ENCODE peak calls at places on chromosomes 5 and 9, in six cellular contexts. One of them, this sample, is unnamed.
A peak's percentile ranks its signal among the peaks of the same experiment; 100 is the strongest.

GRCh38 chr5:1874348-1874747 is 8.4 kb downstream of the IRX4 start:
- DNase-seq in stimulated activated naive CD8-positive, alpha-beta T cell treated with anti-CD3 and anti-CD28 coated beads, Interleukin-15, Interleukin-2, amounts not matched to agents 100 U/mL and 50 U/mL, for 24 hours: no peak
- DNase-seq in EH: no peak
- DNase-seq in COR-L47: no peak
- DNase-seq in effector memory CD8-positive, alpha-beta T cell: no peak
- DNase-seq in HFF-Myc: no peak
- DNase-seq in this sample: no peak

GRCh38 chr5:158832096-158832495 is 267.6 kb downstream of the EBF1 start:
- DNase-seq in stimulated activated naive CD8-positive, alpha-beta T cell treated with anti-CD3 and anti-CD28 coated beads, Interleukin-15, Interleukin-2, amounts not matched to agents 100 U/mL and 50 U/mL, for 24 hours: no peak
- DNase-seq in EH: no peak
- DNase-seq in COR-L47: no peak
- DNase-seq in effector memory CD8-positive, alpha-beta T cell: no peak
- DNase-seq in HFF-Myc: no peak
- DNase-seq in this sample: no peak

GRCh38 chr5:133370904-133371303 is 241.4 kb downstream of the FSTL4 start:
- DNase-seq in stimulated activated naive CD8-positive, alpha-beta T cell treated with anti-CD3 and anti-CD28 coated beads, Interleukin-15, Interleukin-2, amounts not matched to agents 100 U/mL and 50 U/mL, for 24 hours: no peak
- DNase-seq in EH: no peak
- DNase-seq in COR-L47: no peak
- DNase-seq in effector memory CD8-positive, alpha-beta T cell: no peak
- DNase-seq in HFF-Myc: no peak
- DNase-seq in this sample: no peak

GRCh38 chr5:101136454-101136853 is 233.4 kb upstream of the ST8SIA4 start:
- DNase-seq in stimulated activated naive CD8-positive, alpha-beta T cell treated with anti-CD3 and anti-CD28 coated beads, Interleukin-15, Interleukin-2, amounts not matched to agents 100 U/mL and 50 U/mL, for 24 hours: no peak
- DNase-seq in EH: no peak
- DNase-seq in COR-L47: no peak
- DNase-seq in effector memory CD8-positive, alpha-beta T cell: no peak
- DNase-seq in HFF-Myc: no peak
- DNase-seq in this sample: no peak

GRCh38 chr9:96486351-96487029 is 36.5 kb downstream of the HABP4 start:
- DNase-seq in stimulated activated naive CD8-positive, alpha-beta T cell treated with anti-CD3 and anti-CD28 coated beads, Interleukin-15, Interleukin-2, amounts not matched to agents 100 U/mL and 50 U/mL, for 24 hours: no peak
- DNase-seq in EH: peak; percentile 94
- DNase-seq in COR-L47: no peak
- DNase-seq in effector memory CD8-positive, alpha-beta T cell: no peak
- DNase-seq in HFF-Myc: peak; percentile 77
- DNase-seq in this sample: no peak

GRCh38 chr9:73269430-73270101 is 117.9 kb downstream of the ANXA1 start:
- DNase-seq in stimulated activated naive CD8-positive, alpha-beta T cell treated with anti-CD3 and anti-CD28 coated beads, Interleukin-15, Interleukin-2, amounts not matched to agents 100 U/mL and 50 U/mL, for 24 hours: no peak
- DNase-seq in EH: peak; percentile 6
- DNase-seq in COR-L47: peak; percentile 31
- DNase-seq in effector memory CD8-positive, alpha-beta T cell: no peak
- DNase-seq in HFF-Myc: peak; percentile 10
- DNase-seq in this sample: no peak

GRCh38 chr5:7815757-7816534 is 35.0 kb downstream of the CFAP90 start:
- DNase-seq in stimulated activated naive CD8-positive, alpha-beta T cell treated with anti-CD3 and anti-CD28 coated beads, Interleukin-15, Interleukin-2, amounts not matched to agents 100 U/mL and 50 U/mL, for 24 hours: peak; percentile 79
- DNase-seq in EH: peak; percentile 52
- DNase-seq in COR-L47: no peak
- DNase-seq in effector memory CD8-positive, alpha-beta T cell: peak; percentile 28
- DNase-seq in HFF-Myc: peak; percentile 14
- DNase-seq in this sample: peak; percentile 40

GRCh38 chr9:81671880-81672280 is 17.5 kb downstream of the TLE1 start:
- DNase-seq in stimulated activated naive CD8-positive, alpha-beta T cell treated with anti-CD3 and anti-CD28 coated beads, Interleukin-15, Interleukin-2, amounts not matched to agents 100 U/mL and 50 U/mL, for 24 hours: no peak
- DNase-seq in EH: peak; percentile 35
- DNase-seq in COR-L47: no peak
- DNase-seq in effector memory CD8-positive, alpha-beta T cell: no peak
- DNase-seq in HFF-Myc: no peak
- DNase-seq in this sample: no peak

GRCh38 chr9:111831371-111832108 is 36.8 kb upstream of the SHOC1 start:
- DNase-seq in stimulated activated naive CD8-positive, alpha-beta T cell treated with anti-CD3 and anti-CD28 coated beads, Interleukin-15, Interleukin-2, amounts not matched to agents 100 U/mL and 50 U/mL, for 24 hours: no peak
- DNase-seq in EH: peak; percentile 52
- DNase-seq in COR-L47: no peak
- DNase-seq in effector memory CD8-positive, alpha-beta T cell: no peak
- DNase-seq in HFF-Myc: no peak
- DNase-seq in this sample: no peak

GRCh38 chr5:135743684-135744083 is 90.8 kb upstream of the SLC25A48 start:
- DNase-seq in stimulated activated naive CD8-positive, alpha-beta T cell treated with anti-CD3 and anti-CD28 coated beads, Interleukin-15, Interleukin-2, amounts not matched to agents 100 U/mL and 50 U/mL, for 24 hours: no peak
- DNase-seq in EH: no peak
- DNase-seq in COR-L47: no peak
- DNase-seq in effector memory CD8-positive, alpha-beta T cell: no peak
- DNase-seq in HFF-Myc: no peak
- DNase-seq in this sample: no peak

GRCh38 chr9:132114102-132114707 is 34.5 kb upstream of the MED27 start:
- DNase-seq in stimulated activated naive CD8-positive, alpha-beta T cell treated with anti-CD3 and anti-CD28 coated beads, Interleukin-15, Interleukin-2, amounts not matched to agents 100 U/mL and 50 U/mL, for 24 hours: peak; percentile 63
- DNase-seq in EH: peak; percentile 60
- DNase-seq in COR-L47: no peak
- DNase-seq in effector memory CD8-positive, alpha-beta T cell: peak; percentile 21
- DNase-seq in HFF-Myc: no peak
- DNase-seq in this sample: no peak

GRCh38 chr5:89342106-89342876 is 459.3 kb upstream of the MEF2C start:
- DNase-seq in stimulated activated naive CD8-positive, alpha-beta T cell treated with anti-CD3 and anti-CD28 coated beads, Interleukin-15, Interleukin-2, amounts not matched to agents 100 U/mL and 50 U/mL, for 24 hours: no peak
- DNase-seq in EH: peak; percentile 71
- DNase-seq in COR-L47: no peak
- DNase-seq in effector memory CD8-positive, alpha-beta T cell: no peak
- DNase-seq in HFF-Myc: peak; percentile 79
- DNase-seq in this sample: no peak

GRCh38 chr5:18465833-18466681 is 831.8 kb downstream of the TAF11L14 start:
- DNase-seq in stimulated activated naive CD8-positive, alpha-beta T cell treated with anti-CD3 and anti-CD28 coated beads, Interleukin-15, Interleukin-2, amounts not matched to agents 100 U/mL and 50 U/mL, for 24 hours: peak; percentile 40
- DNase-seq in EH: peak; percentile 5
- DNase-seq in COR-L47: peak; percentile 58
- DNase-seq in effector memory CD8-positive, alpha-beta T cell: no peak
- DNase-seq in HFF-Myc: no peak
- DNase-seq in this sample: no peak

GRCh38 chr5:79008362-79008761 is 23.3 kb upstream of the ARSB start:
- DNase-seq in stimulated activated naive CD8-positive, alpha-beta T cell treated with anti-CD3 and anti-CD28 coated beads, Interleukin-15, Interleukin-2, amounts not matched to agents 100 U/mL and 50 U/mL, for 24 hours: no peak
- DNase-seq in EH: no peak
- DNase-seq in COR-L47: no peak
- DNase-seq in effector memory CD8-positive, alpha-beta T cell: no peak
- DNase-seq in HFF-Myc: no peak
- DNase-seq in this sample: no peak

GRCh38 chr5:372911-373709 is 51.6 kb downstream of the AHRR start:
- DNase-seq in stimulated activated naive CD8-positive, alpha-beta T cell treated with anti-CD3 and anti-CD28 coated beads, Interleukin-15, Interleukin-2, amounts not matched to agents 100 U/mL and 50 U/mL, for 24 hours: peak; percentile 27
- DNase-seq in EH: peak; percentile 32
- DNase-seq in COR-L47: peak; percentile 82
- DNase-seq in effector memory CD8-positive, alpha-beta T cell: no peak
- DNase-seq in HFF-Myc: no peak
- DNase-seq in this sample: no peak

This sample was measured in CD4-positive, alpha-beta memory T cell.